ENCODE peak calls at places on chromosomes 11 and 22, in ten cellular contexts. K is neural progenitor cell, D is transverse colon, Z is GM12865, M is psoas muscle, V is cardiac muscle cell, T is OCI-LY7, U is HCT116, O is IMR-90, I is mucosa of descending colon. P is an unnamed sample.

GRCh38 chr11:60658409-60658808 is 41.0 kb upstream of the MS4A8 start:
- DNase-seq in U (no peak), T (no peak), Z (no peak), O (no peak), K (no peak), M (no peak), I (no peak), V (no peak), D (no peak), P (no peak)

GRCh38 chr11:10913996-10914514 is 56.2 kb upstream of the ZBED5 start:
- DNase-seq in M (no peak), Z (no peak), K (no peak), U (no peak), O (no peak), T (no peak), I (no peak), V (no peak), D (no peak), P (no peak)

GRCh38 chr22:39545310-39546063 is 12.9 kb upstream of the RPS19BP1 start:
- DNase-seq in T (no peak), M (peak), V (peak), K (peak), O (no peak), I (peak), U (no peak), Z (peak), D (peak), P (no peak)

GRCh38 chr22:44907765-44908737 is 101.8 kb downstream of the PHF21B start:
- DNase-seq in I (no peak), O (no peak), M (no peak), V (no peak), T (no peak), K (no peak), Z (no peak), U (no peak), D (no peak), P (no peak)

GRCh38 chr22:22755778-22756100 is 111.3 kb downstream of the GGTLC2 start:
- DNase-seq in V (no peak), O (no peak), K (no peak), M (no peak), U (no peak), Z (no peak), D (no peak), T (no peak), I (no peak), P (no peak)

GRCh38 chr11:66121453-66121852 is 51.4 kb downstream of the PACS1 start:
- DNase-seq in K (no peak), Z (no peak), M (no peak), O (no peak), I (no peak), V (no peak), U (no peak), D (no peak), T (no peak), P (no peak)

GRCh38 chr11:11659567-11660341 is 37.9 kb upstream of the GALNT18 start:
- DNase-seq in T (peak), K (no peak), Z (peak), D (no peak), M (no peak), U (no peak), O (no peak), I (no peak), V (no peak), P (no peak)

GRCh38 chr22:42388130-42388797 is 43.9 kb downstream of the NFAM1 start:
- DNase-seq in O (peak), V (peak), D (no peak), K (peak), I (no peak), U (no peak), Z (peak), T (peak), M (no peak), P (no peak)

GRCh38 chr11:46332568-46333128 is 14.6 kb upstream of the DGKZ start:
- DNase-seq in V (no peak), D (no peak), O (no peak), I (no peak), U (no peak), Z (no peak), M (no peak), T (no peak), K (peak), P (no peak)

GRCh38 chr11:69516526-69516925 is 35.1 kb downstream of the LINC01488 start:
- DNase-seq in K (no peak), M (no peak), T (no peak), I (no peak), O (peak), Z (no peak), U (no peak), V (no peak), D (no peak), P (no peak)

GRCh38 chr11:67732045-67732787 is 57.8 kb upstream of the ALDH3B2 start:
- DNase-seq in Z (no peak), M (no peak), V (no peak), T (peak), O (no peak), D (no peak), U (peak), I (no peak), K (peak), P (no peak)

GRCh38 chr11:17552392-17553248 is 5.6 kb downstream of the OTOG start:
- DNase-seq in M (no peak), O (peak), K (no peak), I (no peak), Z (peak), U (no peak), T (no peak), D (no peak), V (no peak), P (no peak)

DNA sequence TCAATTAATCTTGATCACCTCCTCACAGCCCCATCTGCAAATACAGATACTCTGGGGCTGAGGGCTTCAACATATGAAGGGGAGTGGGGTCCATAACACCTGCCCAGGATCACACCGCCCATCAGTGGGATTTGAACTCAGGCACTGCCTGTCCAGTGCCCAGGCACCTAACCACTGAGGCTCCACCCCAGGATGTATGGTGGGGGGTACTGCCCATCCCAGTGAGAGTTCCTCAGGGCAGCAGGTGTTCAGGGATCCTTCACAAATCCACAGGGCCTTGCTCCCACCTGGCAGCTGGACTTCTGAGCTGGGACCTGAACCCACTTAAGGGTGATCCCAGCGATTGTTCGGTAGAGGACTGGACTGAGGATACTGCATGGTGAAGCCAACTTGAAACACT is 33.2 kb downstream of the PRDM11 start:
- DNase-seq in Z (no peak), K (no peak), M (no peak), V (no peak), T (no peak), O (no peak), U (no peak), D (no peak), I (peak), P (no peak)
- TF ChIP-seq CTCF in Z (no peak), K (no peak), M (no peak), V (no peak), T (no peak), O (no peak), U (no peak), D (no peak), I (no peak), P (no peak)

DNA sequence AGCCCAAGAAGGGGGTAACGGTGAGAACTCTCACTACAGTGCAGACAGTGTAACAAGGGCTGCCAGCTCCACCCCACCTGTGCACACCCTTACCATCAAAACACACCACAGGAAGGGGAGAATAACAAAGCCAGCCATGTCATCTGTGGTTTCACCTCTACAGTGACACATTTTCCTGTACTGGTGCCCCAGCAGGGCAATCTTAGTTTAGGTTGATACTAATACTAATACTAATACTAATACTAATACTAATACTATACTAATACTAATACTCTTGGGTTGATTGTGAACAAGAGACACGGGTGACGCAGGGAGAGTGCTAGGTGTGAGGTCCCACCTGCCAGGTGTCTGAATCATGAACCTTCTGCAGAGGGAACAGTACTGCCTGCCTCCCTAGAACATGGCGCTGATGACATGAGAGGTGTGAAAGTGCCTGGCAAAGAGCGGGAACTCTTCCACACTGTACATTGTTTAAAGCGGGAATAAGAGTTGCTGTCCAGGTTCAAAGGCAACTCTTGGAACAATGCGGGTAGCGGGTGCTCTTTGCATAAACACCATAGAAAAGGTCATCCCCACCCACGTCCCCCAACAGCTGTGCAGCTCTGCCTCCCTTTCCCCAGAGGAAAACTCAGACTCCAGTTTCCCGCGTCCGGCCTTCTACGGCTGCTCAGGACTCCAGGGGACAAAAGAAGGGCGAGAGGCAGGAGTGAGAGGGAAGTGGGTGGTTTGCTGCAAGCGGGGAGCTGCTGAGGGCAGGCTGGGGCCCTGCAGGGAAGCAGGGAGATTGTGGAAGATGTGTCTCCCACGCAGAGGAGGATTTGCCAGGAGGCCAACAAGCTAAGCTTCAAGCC is 25.0 kb upstream of the TMPRSS4 start:
- DNase-seq in O (no peak), U (no peak), V (no peak), Z (peak), M (no peak), I (peak), T (peak), D (peak), K (no peak), P (no peak)
- H3K4me3 ChIP-seq in O (no peak), U (no peak), V (no peak), Z (no peak), M (no peak), I (no peak), T (no peak), D (no peak), K (no peak), P (no peak)

DNA sequence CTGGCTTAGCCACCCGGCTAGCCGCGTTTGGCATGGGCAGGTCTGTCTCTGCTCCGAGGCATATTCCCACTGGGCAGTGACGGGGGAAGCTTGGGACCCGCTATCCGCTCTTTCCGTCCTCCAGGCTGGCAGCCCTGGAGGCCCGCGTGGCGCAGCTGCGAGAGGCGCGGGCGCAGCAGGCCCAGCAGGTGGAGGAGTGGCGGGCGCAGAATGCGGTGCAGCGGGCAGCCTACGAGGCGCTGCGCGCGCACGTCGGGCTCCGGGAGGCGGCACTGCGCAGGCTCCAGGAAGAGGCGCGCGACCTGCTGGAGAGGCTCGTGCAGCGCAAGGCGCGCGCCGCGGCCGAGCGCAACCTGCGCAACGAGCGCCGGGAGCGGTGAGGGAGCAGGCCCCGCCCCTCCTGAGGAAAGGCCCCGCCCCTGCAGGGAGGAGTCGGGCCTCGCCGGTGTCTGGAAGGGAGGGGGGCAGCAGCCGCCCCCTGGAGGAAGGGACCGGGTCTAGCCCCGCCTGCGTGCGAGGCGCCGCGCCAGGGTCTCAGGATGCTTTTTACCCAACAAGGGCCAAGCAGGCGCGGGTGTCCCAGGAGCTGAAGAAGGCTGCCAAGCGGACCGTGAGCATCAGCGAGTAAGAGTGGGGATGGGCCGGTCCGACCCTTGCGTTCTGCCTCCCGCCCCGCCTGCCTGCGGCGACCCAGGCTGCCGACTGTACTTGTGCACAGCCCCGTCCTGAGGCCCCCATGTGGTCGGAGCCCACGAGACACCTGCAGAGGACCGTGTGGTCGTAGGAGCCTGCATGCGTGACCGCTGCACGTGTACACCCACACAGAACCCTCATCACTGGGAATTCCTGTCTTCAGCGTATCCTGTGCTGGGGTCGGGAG is 7.9 kb downstream of the ATG16L2 start:
- DNase-seq in D (peak), M (peak), T (peak), K (peak), O (peak), I (peak), V (peak), Z (peak), U (peak), P (peak)
- TF ChIP-seq CTCF in D (peak), M (no peak), T (peak), K (peak), O (peak), I (no peak), V (peak), Z (no peak), U (no peak), P (no peak)

GRCh38 chr22:17098379-17098819 is 13.6 kb downstream of the IL17RA start:
- DNase-seq in V (peak), K (no peak), U (no peak), Z (peak), O (no peak), T (peak), I (no peak), D (no peak), M (no peak), P (no peak)
- H3K4me3 ChIP-seq in V (no peak), K (no peak), U (no peak), Z (no peak), O (no peak), T (no peak), I (no peak), D (no peak), M (no peak), P (no peak)

GRCh38 chr22:31932863-31933262 is 11.5 kb upstream of the YWHAH start:
- DNase-seq in D (no peak), V (peak), U (no peak), M (no peak), K (no peak), O (no peak), I (no peak), T (no peak), Z (no peak), P (no peak)

GRCh38 chr22:31937328-31937727 is 7.0 kb upstream of the YWHAH start:
- DNase-seq in D (no peak), O (no peak), M (no peak), K (no peak), T (no peak), I (no peak), V (no peak), U (no peak), Z (no peak), P (no peak)

GRCh38 chr22:31933816-31934482 is 10.4 kb upstream of the YWHAH start:
- DNase-seq in I (no peak), V (no peak), Z (no peak), T (no peak), M (no peak), O (no peak), K (no peak), U (no peak), D (no peak), P (no peak)

GRCh38 chr22:31935961-31936635 is 8.2 kb upstream of the YWHAH start:
- DNase-seq in I (no peak), V (no peak), T (no peak), U (no peak), D (no peak), O (no peak), K (peak), M (no peak), Z (no peak), P (no peak)

DNA sequence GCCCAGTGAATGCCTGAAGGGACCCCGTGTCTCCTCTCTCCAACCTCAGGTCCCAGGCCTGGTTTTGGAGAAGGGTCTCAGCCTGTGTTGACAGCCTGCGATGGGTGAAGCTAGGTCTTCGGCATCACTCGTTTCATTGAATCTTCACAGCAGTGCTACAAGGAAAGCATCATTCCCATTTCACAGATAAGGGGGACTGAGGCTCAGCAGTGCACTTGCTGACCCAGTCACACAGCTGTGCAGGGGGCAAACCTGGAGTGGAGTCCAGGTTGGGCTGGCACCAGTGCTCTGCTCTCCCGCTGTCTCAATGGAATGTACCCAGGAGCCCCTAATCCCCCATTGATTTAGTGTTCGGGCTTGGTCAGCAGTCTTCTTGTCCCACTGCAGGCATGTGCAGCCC is 10.9 kb upstream of the YWHAH start:
- DNase-seq in V (no peak), K (peak), Z (no peak), D (no peak), M (no peak), O (no peak), I (no peak), U (no peak), T (no peak), P (no peak)
- TF ChIP-seq CTCF in V (no peak), K (no peak), Z (no peak), D (no peak), M (no peak), O (no peak), I (no peak), U (no peak), T (no peak), P (no peak)

DNA sequence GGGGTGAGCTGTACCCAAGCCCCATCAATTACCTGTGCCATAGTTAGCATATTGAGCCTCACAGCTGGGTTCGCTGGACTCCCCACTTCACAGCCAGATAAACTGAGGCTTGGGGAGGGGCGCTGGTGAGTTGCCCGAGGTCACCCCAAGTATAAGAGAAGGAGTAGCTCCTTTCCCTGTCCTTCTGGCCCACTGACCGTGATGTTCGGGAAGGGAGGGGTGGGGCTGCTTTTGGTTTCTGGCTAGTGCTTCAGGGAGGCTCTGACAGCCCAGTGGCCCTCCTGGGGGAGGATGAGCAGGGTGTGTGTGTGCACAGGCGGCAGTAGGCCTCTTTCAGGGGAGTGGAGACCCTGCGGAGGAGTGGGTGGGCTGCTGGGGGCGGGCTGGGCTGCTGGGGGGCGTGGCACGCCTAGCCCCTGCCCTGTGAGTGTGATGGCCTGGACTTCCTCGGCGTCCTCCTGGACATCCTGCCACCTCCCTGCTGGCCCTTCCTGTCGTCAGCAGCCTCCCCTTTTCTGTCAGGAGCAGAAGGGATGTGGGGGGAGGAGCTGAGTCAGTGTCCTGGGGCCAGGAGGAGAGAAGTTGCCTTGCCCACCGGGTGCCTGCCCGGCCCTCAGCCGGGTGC is 50.4 kb downstream of the TRIOBP start:
- DNase-seq in O (peak), V (peak), I (peak), D (no peak), Z (peak), T (no peak), K (peak), M (peak), U (no peak), P (no peak)
- H3K4me3 ChIP-seq in O (peak), V (peak), I (peak), D (peak), Z (peak), T (peak), K (peak), M (peak), U (peak), P (peak)

DNA sequence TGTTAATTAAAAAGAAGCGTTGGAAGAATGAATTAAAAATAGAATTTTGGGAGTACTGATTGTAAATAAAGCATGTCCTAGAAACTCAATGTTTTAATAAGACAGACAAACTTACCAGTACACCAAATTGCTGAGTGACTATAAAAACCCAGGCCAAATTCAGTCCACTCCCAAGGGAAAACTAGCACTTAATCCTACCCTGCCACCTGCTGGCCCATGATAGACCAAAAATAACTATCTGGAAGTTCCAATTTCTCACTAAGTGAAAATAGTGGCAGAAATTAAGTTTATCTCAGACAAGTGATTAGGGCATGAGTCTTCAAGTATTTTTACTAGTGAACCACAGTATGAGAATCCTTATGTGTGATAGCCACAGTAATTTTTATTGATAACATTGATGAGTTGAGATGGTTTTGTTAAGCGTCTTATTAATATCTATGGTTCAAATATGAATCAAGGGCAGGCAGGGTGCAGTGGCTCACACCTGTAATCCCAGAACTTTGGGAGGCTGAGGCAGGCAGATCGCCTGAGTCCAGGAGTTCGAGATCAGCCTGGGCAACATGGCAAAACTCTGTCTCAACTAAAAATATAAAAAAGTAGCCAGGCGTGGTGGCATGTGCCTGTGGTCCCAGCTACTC is 9.8 kb upstream of the DDX10 start:
- DNase-seq in O (peak), U (peak), M (no peak), I (peak), K (peak), T (peak), Z (peak), D (peak), V (peak), P (peak)
- TF ChIP-seq CTCF in O (peak), U (peak), M (peak), I (no peak), K (peak), T (peak), Z (peak), D (peak), V (peak), P (peak)